ENCODE peak calls at places on chromosomes 5 and 9, in five cellular contexts. P is endothelial cell of umbilical vein, E is HCT116, J is WTC11, X is A549. N is an unnamed sample.
A peak's percentile ranks its signal among the peaks of the same experiment; 100 is the strongest.

GRCh38 chr5:1594336-1595106 is 70.8 kb upstream of the LPCAT1 start:
- DNase-seq in P (peak; percentile 75), E (peak; percentile 74), J (peak; percentile 92), X (peak; percentile 41), N (no peak)

GRCh38 chr5:3542158-3542557 is 53.5 kb upstream of the IRX1 start:
- DNase-seq in P (no peak), E (no peak), J (no peak), X (no peak), N (peak; percentile 29)

GRCh38 chr9:131227112-131228058 is 48.9 kb downstream of the FAM78A start:
- DNase-seq in P (peak; percentile 65), E (no peak), J (no peak), X (no peak), N (no peak)

GRCh38 chr9:135993840-135994776 is 32.9 kb upstream of the UBAC1 start:
- DNase-seq in P (no peak), E (no peak), J (no peak), X (no peak), N (no peak)

GRCh38 chr9:34591091-34591910 is 1.8 kb upstream of the CNTFR start:
- DNase-seq in P (peak; percentile 70), E (peak; percentile 33), J (peak; percentile 93), X (peak; percentile 91), N (peak; percentile 87)

GRCh38 chr5:73039082-73039481 is 81.3 kb upstream of the TMEM171 start:
- DNase-seq in P (no peak), E (no peak), J (peak; percentile 22), X (no peak), N (peak; percentile 2)

GRCh38 chr5:144237851-144238250 is 67.2 kb downstream of the KCTD16 start:
- DNase-seq in P (no peak), E (no peak), J (no peak), X (no peak), N (no peak)

GRCh38 chr5:176365663-176366574 is 632 bp downstream of the ARL10 start:
- DNase-seq in P (peak; percentile 45), E (no peak), J (peak; percentile 67), X (no peak), N (no peak)

GRCh38 chr5:116044073-116044472 is 11.8 kb downstream of the ARL14EPL start:
- DNase-seq in P (no peak), E (no peak), J (no peak), X (no peak), N (no peak)

GRCh38 chr5:57911466-57911865 is 428.9 kb upstream of the ACTBL2 start:
- DNase-seq in P (peak; percentile 66), E (no peak), J (no peak), X (no peak), N (no peak)

GRCh38 chr9:9352877-9353481 is 1259.8 kb downstream of the PTPRD start:
- DNase-seq in P (peak; percentile 1), E (no peak), J (no peak), X (no peak), N (peak; percentile 28)

GRCh38 chr9:109498195-109499060 is at the start of gene PTPN3:
- DNase-seq in P (no peak), E (no peak), J (peak; percentile 21), X (peak; percentile 64), N (no peak)

GRCh38 chr9:84667571-84668203 is 1.8 kb upstream of the NTRK2 start:
- DNase-seq in P (peak; percentile 34), E (no peak), J (peak; percentile 17), X (peak; percentile 43), N (no peak)

GRCh38 chr9:134423166-134423565 is 96.9 kb downstream of the RXRA start:
- DNase-seq in P (no peak), E (no peak), J (no peak), X (no peak), N (no peak)

GRCh38 chr5:75010838-75011237 is 41.5 kb downstream of the GCNT4 start:
- DNase-seq in P (no peak), E (no peak), J (no peak), X (no peak), N (no peak)

GRCh38 chr5:68287976-68288755 is 72.6 kb downstream of the PIK3R1 start:
- DNase-seq in P (peak; percentile 73), E (no peak), J (peak; percentile 65), X (peak; percentile 34), N (no peak)

DNA sequence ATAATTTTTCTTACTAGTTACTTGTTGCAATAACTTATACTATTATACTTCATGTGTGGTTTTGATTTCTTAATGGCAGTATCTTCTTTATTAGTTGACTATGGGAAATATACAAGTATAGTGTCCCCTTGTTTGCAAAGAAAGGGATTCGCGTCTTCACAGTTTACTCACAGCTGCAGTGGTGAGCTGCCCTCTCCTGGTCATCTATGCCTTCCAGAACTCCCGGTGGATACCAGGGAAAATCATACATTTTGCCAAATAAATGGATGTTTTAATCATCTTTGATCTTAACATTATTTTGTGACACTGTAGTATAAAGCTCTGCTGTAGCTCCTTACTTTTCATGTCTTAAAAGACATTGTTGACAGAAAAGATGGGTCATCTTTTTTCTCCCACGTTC is 142.0 kb downstream of the ZCCHC7 start:
- DNase-seq in P (peak; percentile 60), E (no peak), J (peak; percentile 38), X (no peak), N (peak; percentile 10)
- TF ChIP-seq MAX in P (no peak), E (no peak), J (no peak), X (no peak), N (no peak)

DNA sequence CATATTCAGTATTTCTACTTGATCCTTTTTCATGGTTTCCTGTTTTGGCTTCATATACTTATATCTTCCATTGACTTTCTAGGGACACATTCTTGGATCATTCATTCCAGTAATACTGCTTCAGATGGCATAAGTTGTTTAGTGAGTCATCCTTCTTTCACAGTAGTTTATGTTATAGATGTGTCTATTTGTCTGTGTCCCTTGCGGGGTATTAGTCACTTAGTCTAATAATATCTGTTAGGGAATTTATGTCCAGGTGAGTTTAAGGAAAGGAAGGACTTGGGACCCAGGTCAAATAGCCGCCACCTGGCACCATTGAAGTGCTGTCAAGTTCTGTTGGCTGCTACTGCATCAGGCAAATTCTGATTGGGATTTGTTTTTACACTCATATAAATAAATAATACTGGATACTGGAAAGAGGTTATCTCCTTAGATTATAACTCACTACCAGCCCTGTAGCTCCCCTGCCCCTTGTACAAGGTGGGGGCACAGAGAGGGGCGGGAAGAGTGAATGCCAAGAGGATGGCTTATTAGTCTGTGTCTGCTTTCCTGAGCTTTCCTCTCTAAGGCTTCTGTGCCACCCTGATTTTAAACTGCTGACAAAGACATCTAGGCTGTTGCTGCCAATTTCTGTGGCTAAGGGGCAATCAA is 64.8 kb downstream of the CDC42SE2 start:
- DNase-seq in P (peak; percentile 40), E (peak; percentile 51), J (no peak), X (peak; percentile 64), N (no peak)
- TF ChIP-seq CTCF in P (no peak), E (no peak), J (no peak), X (no peak), N (no peak)

DNA sequence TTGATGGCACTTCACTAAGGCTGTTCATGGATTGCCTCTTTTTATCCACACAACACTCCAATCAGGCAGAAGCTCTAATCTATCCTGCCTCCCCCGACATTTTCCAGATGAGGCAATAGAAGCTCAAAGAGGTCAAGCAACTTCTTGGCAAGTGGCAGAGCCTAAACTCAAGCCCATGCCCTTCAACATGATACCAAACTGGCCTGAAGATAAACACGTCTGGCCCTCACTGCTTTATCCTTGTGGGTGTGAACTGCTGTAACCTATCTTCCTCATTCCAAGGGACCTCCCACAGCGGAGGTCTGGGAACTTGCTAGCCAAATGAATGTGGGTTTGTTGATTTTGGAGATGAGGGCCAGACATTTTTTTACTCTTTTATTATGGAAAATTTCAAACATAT is 9.5 kb downstream of the SLC35A4 start:
- DNase-seq in P (no peak), E (no peak), J (no peak), X (no peak), N (no peak)
- TF ChIP-seq MAX in P (no peak), E (no peak), J (no peak), X (no peak), N (no peak)

DNA sequence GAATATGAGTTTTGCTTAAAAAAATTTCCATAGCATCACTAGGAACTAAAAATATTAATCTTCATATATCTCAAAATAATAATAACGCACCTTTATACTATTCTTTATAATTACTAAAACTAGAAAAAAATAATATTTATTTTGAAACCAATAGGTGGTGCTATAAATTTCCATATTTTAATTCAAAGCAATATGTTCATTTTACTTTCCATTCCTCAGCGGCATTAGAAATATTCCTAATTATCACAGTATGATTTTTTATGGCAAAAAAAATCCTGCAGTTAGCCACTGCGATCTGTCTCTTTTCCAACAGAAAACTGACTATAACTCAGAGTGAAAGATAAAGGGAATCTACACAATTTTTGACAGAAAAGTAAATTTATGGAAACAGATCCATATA is 167.4 kb upstream of the MPDZ start:
- DNase-seq in P (peak; percentile 52), E (no peak), J (no peak), X (no peak), N (no peak)
- TF ChIP-seq CTCF in P (no peak), E (no peak), J (no peak), X (peak; percentile 29), N (no peak)

GRCh38 chr5:155053482-155053881 is 39.9 kb downstream of the KIF4B start:
- DNase-seq in P (no peak), E (no peak), J (no peak), X (no peak), N (no peak)
- TF ChIP-seq MAX in P (no peak), E (no peak), J (no peak), X (no peak), N (no peak)

GRCh38 chr9:74255489-74255984 is 241.6 kb upstream of the RORB start:
- DNase-seq in P (no peak), E (no peak), J (no peak), X (no peak), N (no peak)
- TF ChIP-seq CTCF in P (no peak), E (no peak), J (no peak), X (no peak), N (no peak)

GRCh38 chr5:169831331-169831730 is 149.0 kb downstream of the INSYN2B start:
- DNase-seq in P (no peak), E (no peak), J (no peak), X (no peak), N (no peak)

GRCh38 chr5:169826618-169827017 is 153.7 kb downstream of the INSYN2B start:
- DNase-seq in P (no peak), E (no peak), J (peak; percentile 15), X (no peak), N (peak; percentile 27)

GRCh38 chr5:169832236-169832635 is 148.1 kb downstream of the INSYN2B start:
- DNase-seq in P (no peak), E (no peak), J (no peak), X (no peak), N (peak; percentile 37)

GRCh38 chr5:169828385-169828784 is 151.9 kb downstream of the INSYN2B start:
- DNase-seq in P (no peak), E (no peak), J (no peak), X (no peak), N (no peak)

GRCh38 chr5:169827769-169828168 is 152.5 kb downstream of the INSYN2B start:
- DNase-seq in P (no peak), E (no peak), J (no peak), X (no peak), N (no peak)
- TF ChIP-seq MAX in P (no peak), E (no peak), J (no peak), X (no peak), N (no peak)

DNA sequence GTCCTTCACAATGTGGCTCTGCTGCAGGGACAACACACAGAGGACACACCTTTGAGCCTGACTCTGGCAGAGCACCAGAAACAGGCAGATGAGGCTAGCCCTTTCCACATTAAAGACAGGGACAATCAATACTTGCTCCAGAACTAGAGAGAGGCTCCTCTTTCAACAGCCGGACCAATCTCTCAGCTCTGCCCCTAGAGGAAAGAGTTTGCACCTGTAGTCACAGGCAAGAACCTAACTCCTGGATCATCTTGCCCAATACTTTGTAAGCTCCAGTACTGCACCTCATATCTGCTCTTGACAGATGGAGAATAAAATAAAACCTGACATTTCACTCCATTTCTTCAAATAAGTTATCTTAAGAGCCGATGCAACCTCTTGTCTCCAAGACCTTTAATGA is 52.1 kb downstream of the EPB41L4A start:
- DNase-seq in P (no peak), E (peak; percentile 26), J (peak; percentile 33), X (peak; percentile 53), N (no peak)
- TF ChIP-seq CTCF in P (peak; percentile 14), E (peak; percentile 69), J (no peak), X (no peak), N (no peak)